ENCODE peak calls at places on chromosomes 7 and 10, in nine cellular contexts. O is body of pancreas; E is testis; A is Panc1; F is lung; Q is CD8-positive, alpha-beta T cell; P is spleen; Z is coronary artery; V is hepatocyte. B is an unnamed sample.

GRCh38 chr10:519716-520401 is 169.6 kb downstream of the DIP2C start:
- DNase-seq in O (no peak), E (no peak), A (no peak), F (no peak), Q (no peak), P (peak; percentile 48), Z (no peak), V (no peak), B (no peak)

GRCh38 chr7:70352088-70352487 is 753.8 kb downstream of the AUTS2 start:
- DNase-seq in O (no peak), E (no peak), A (no peak), F (no peak), Q (no peak), P (no peak), Z (no peak), V (no peak), B (no peak)

GRCh38 chr7:148856035-148856881 is 27.8 kb downstream of the EZH2 start:
- DNase-seq in O (peak; percentile 63), E (peak; percentile 37), A (peak; percentile 43), F (peak; percentile 38), Q (peak; percentile 53), P (no peak), Z (no peak), V (peak; percentile 27), B (no peak)

GRCh38 chr7:5452470-5452899 is 28.9 kb upstream of the TNRC18 start:
- DNase-seq in O (no peak), E (no peak), A (no peak), F (no peak), Q (no peak), P (no peak), Z (no peak), V (no peak), B (no peak)

GRCh38 chr10:86410542-86411124 is 44.0 kb upstream of the GRID1 start:
- DNase-seq in O (peak; percentile 70), E (no peak), A (no peak), F (no peak), Q (no peak), P (no peak), Z (no peak), V (peak; percentile 64), B (no peak)

GRCh38 chr7:74138945-74139843 is 35.0 kb upstream of the EIF4H start:
- DNase-seq in O (peak; percentile 31), E (no peak), A (no peak), F (no peak), Q (no peak), P (no peak), Z (no peak), V (no peak), B (no peak)

GRCh38 chr7:41437257-41438196 is 265.4 kb downstream of the INHBA start:
- DNase-seq in O (no peak), E (no peak), A (no peak), F (no peak), Q (no peak), P (no peak), Z (no peak), V (peak; percentile 19), B (no peak)

GRCh38 chr10:117441366-117441765 is 66.1 kb upstream of the PDZD8 start:
- DNase-seq in O (no peak), E (no peak), A (no peak), F (no peak), Q (no peak), P (no peak), Z (no peak), V (no peak), B (no peak)

GRCh38 chr7:13742719-13743640 is 246.5 kb downstream of the ETV1 start:
- DNase-seq in O (peak; percentile 67), E (peak; percentile 65), A (peak; percentile 36), F (peak; percentile 32), Q (no peak), P (no peak), Z (no peak), V (peak; percentile 61), B (peak; percentile 66)

GRCh38 chr7:80748302-80749042 is 110.0 kb downstream of the CD36 start:
- DNase-seq in O (no peak), E (no peak), A (no peak), F (no peak), Q (no peak), P (no peak), Z (no peak), V (no peak), B (no peak)

GRCh38 chr7:18352339-18353255 is 143.0 kb upstream of the HDAC9 start:
- DNase-seq in O (peak; percentile 56), E (peak; percentile 54), A (peak; percentile 58), F (no peak), Q (no peak), P (no peak), Z (no peak), V (peak; percentile 73), B (peak; percentile 40)

GRCh38 chr10:103276941-103277712 is at the start of gene INA:
- DNase-seq in O (peak; percentile 19), E (peak; percentile 30), A (no peak), F (no peak), Q (no peak), P (no peak), Z (no peak), V (peak; percentile 67), B (no peak)
- H3K4me3 ChIP-seq in O (no peak within 1 kb of the TSS), E (peak within 1 kb of the TSS; percentile 49), A (no peak within 1 kb of the TSS), F (no peak within 1 kb of the TSS), Q (no peak within 1 kb of the TSS), P (peak within 1 kb of the TSS; percentile 29), Z (peak within 1 kb of the TSS; percentile 58), V (peak within 1 kb of the TSS; percentile 16), B (no peak within 1 kb of the TSS)

GRCh38 chr10:11397566-11397965 is 213.9 kb downstream of the USP6NL start:
- DNase-seq in O (no peak), E (no peak), A (no peak), F (no peak), Q (no peak), P (no peak), Z (peak; percentile 65), V (no peak), B (no peak)
- TF ChIP-seq CTCF in O (no peak), E (no peak), A (no peak), F (no peak), Q (no peak), P (no peak), Z (no peak), V (no peak), B (no peak)

DNA sequence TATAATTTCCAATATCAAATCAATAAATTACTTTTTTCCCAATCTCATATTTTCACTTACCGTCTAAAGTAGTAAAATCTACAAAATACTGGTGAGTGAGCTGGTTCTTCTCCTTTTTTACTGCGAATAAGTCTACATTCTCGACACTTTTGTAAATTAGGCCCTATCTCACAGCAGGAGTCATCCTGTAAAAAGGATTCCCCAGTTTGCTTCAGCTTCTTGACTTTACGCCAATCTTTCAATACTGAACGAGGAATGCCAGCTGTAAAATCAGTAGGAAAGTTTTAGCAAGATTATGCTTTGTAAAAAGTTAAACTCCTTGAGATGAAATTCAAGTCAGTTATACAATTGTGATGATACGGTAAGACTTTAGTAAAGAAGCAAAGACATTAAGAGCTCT is 67.3 kb downstream of the NRBF2 start:
- DNase-seq in O (no peak), E (no peak), A (no peak), F (no peak), Q (no peak), P (no peak), Z (no peak), V (no peak), B (no peak)
- H3K4me3 ChIP-seq in O (no peak overlapping the region), E (no peak overlapping the region), A (no peak overlapping the region), F (no peak overlapping the region), Q (no peak overlapping the region), P (no peak overlapping the region), Z (no peak overlapping the region), V (no peak overlapping the region), B (no peak overlapping the region)

GRCh38 chr10:76251773-76252617 is 820.6 kb downstream of the LRMDA start:
- DNase-seq in O (peak; percentile 69), E (peak; percentile 26), A (no peak), F (peak; percentile 47), Q (no peak), P (no peak), Z (no peak), V (peak; percentile 81), B (no peak)

GRCh38 chr10:76257816-76258215 is 826.4 kb downstream of the LRMDA start:
- DNase-seq in O (no peak), E (no peak), A (no peak), F (no peak), Q (no peak), P (no peak), Z (no peak), V (no peak), B (no peak)

GRCh38 chr10:76252733-76253132 is 821.3 kb downstream of the LRMDA start:
- DNase-seq in O (no peak), E (no peak), A (no peak), F (no peak), Q (no peak), P (no peak), Z (no peak), V (no peak), B (no peak)

GRCh38 chr10:76255241-76255640 is 823.8 kb downstream of the LRMDA start:
- DNase-seq in O (no peak), E (no peak), A (no peak), F (no peak), Q (no peak), P (no peak), Z (no peak), V (no peak), B (no peak)
- TF ChIP-seq CTCF in O (no peak), E (no peak), A (no peak), F (no peak), Q (no peak), P (no peak), Z (no peak), V (no peak), B (no peak)

GRCh38 chr7:90597527-90597871 is 1.4 kb downstream of the CDK14 start:
- DNase-seq in O (no peak), E (no peak), A (no peak), F (no peak), Q (no peak), P (no peak), Z (no peak), V (no peak), B (no peak)

GRCh38 chr7:90599892-90600555 is 3.9 kb downstream of the CDK14 start:
- DNase-seq in O (no peak), E (no peak), A (no peak), F (no peak), Q (no peak), P (no peak), Z (no peak), V (no peak), B (no peak)

GRCh38 chr7:90596745-90597526 is 815 bp downstream of the CDK14 start:
- DNase-seq in O (peak; percentile 28), E (no peak), A (no peak), F (no peak), Q (no peak), P (no peak), Z (no peak), V (peak; percentile 40), B (no peak)

GRCh38 chr7:90597879-90598278 is 1.8 kb downstream of the CDK14 start:
- DNase-seq in O (no peak), E (no peak), A (no peak), F (no peak), Q (no peak), P (no peak), Z (no peak), V (no peak), B (no peak)

DNA sequence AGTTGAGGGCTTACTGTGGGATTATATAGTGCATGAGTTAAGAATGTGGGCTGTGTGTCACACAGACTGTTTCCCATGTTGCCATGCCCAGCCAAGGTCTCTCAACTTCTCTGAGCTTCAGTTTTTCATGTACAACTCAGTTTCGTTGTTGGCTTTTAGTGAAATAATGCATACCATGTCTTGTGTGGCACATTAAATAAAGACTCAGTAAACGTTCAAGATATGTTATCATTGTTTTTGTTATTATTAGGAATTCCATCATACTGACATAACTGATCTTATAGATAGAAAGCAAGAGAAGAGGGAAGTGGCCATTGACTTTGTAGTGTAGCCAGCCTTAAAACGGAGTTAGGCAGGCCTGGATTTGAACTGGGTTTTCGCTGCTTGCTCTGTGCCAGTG is 2.9 kb downstream of the CDK14 start:
- DNase-seq in O (no peak), E (no peak), A (no peak), F (no peak), Q (no peak), P (no peak), Z (no peak), V (no peak), B (no peak)
- H3K4me3 ChIP-seq in O (no peak overlapping the region), E (no peak overlapping the region), A (no peak overlapping the region), F (no peak overlapping the region), Q (no peak overlapping the region), P (no peak overlapping the region), Z (no peak overlapping the region), V (no peak overlapping the region), B (no peak overlapping the region)

B was measured in LNCaP clone FGC.